ENCODE peak calls at places on chromosomes 16 and 17, in ten cellular contexts. U, Y, E, S, C, D, M, V, F and N are unnamed samples.

GRCh38 chr16:84700518-84701277 is 898 bp downstream of the USP10 start:
- DNase-seq in U (no peak), Y (no peak), E (no peak), S (no peak), C (no peak), D (no peak), M (no peak), V (peak; percentile 52), F (peak; percentile 13), N (peak; percentile 5)

GRCh38 chr17:66301864-66302741 is at the start of gene PRKCA:
- DNase-seq in U (peak; percentile 81), Y (peak; percentile 79), E (no peak), S (peak; percentile 88), C (peak; percentile 76), D (peak; percentile 85), M (no peak), V (peak; percentile 93), F (peak; percentile 73), N (no peak)

GRCh38 chr17:7839890-7840260 is 5.9 kb downstream of the KDM6B start:
- DNase-seq in U (no peak), Y (no peak), E (no peak), S (no peak), C (no peak), D (no peak), M (no peak), V (peak; percentile 47), F (peak; percentile 59), N (no peak)

GRCh38 chr16:7217797-7218196 is 114.8 kb upstream of the RBFOX1 start:
- DNase-seq in U (no peak), Y (no peak), E (no peak), S (no peak), C (no peak), D (no peak), M (no peak), V (no peak), F (no peak), N (no peak)

GRCh38 chr17:74134991-74135390 is 68.5 kb upstream of the RPL38 start:
- DNase-seq in U (no peak), Y (peak; percentile 18), E (no peak), S (no peak), C (no peak), D (no peak), M (no peak), V (no peak), F (no peak), N (no peak)

GRCh38 chr17:10875984-10876555 is 38.2 kb upstream of the PIRT start:
- DNase-seq in U (peak; percentile 32), Y (peak; percentile 84), E (no peak), S (peak; percentile 56), C (peak; percentile 53), D (peak; percentile 55), M (no peak), V (peak; percentile 69), F (peak; percentile 53), N (peak; percentile 16)

GRCh38 chr17:67063146-67063545 is 18.8 kb downstream of the CACNG1 start:
- DNase-seq in U (no peak), Y (peak; percentile 20), E (no peak), S (no peak), C (no peak), D (no peak), M (no peak), V (no peak), F (no peak), N (no peak)

GRCh38 chr16:81659249-81659648 is 119.8 kb upstream of the PLCG2 start:
- DNase-seq in U (no peak), Y (no peak), E (no peak), S (no peak), C (no peak), D (no peak), M (no peak), V (no peak), F (no peak), N (no peak)

GRCh38 chr16:88883117-88883895 is 16.8 kb upstream of the PABPN1L start:
- DNase-seq in U (no peak), Y (no peak), E (no peak), S (no peak), C (no peak), D (peak; percentile 84), M (no peak), V (no peak), F (no peak), N (no peak)

GRCh38 chr17:21289902-21290571 is 5.5 kb downstream of the MAP2K3 start:
- DNase-seq in U (peak; percentile 83), Y (no peak), E (no peak), S (no peak), C (peak; percentile 80), D (peak; percentile 94), M (no peak), V (no peak), F (no peak), N (no peak)

GRCh38 chr16:35249051-35249450 is 1789.6 kb downstream of the TP53TG3F start:
- DNase-seq in U (no peak), Y (no peak), E (no peak), S (no peak), C (no peak), D (no peak), M (no peak), V (no peak), F (no peak), N (no peak)

GRCh38 chr16:10877472-10877946 is 507 bp downstream of the CIITA start:
- DNase-seq in U (no peak), Y (no peak), E (no peak), S (no peak), C (no peak), D (no peak), M (no peak), V (no peak), F (no peak), N (no peak)

DNA sequence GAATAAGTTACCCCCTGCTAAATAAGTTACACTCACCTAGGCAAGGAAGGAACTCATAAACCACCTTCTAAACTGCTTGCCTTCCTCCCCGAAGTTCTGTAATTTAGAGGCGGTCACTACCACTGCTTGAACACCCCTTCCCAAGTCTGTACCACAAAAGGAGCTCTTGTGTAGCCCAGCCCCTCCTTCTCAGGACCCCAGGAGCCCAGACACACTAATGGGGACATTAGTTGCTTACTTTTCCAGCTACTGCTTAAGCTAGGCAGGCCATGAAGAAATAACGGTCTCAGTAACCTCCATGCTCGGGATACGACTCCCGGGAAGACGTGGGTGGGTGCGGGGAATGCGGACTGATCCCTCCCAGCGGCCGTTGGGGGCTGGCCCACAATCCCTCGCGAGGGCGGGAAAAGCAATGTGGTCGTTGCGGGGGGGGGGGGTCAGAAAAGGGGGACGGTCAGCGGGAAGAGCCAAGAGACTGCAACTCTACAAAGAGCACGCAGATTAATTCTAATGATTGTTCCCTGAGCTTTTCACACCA is at the start of gene TEX14:
- DNase-seq in U (peak; percentile 15), Y (peak; percentile 34), E (no peak), S (no peak), C (no peak), D (no peak), M (no peak), V (no peak), F (no peak), N (no peak)
- H3K27ac ChIP-seq in U (no peak within 1 kb of the TSS), Y (no peak within 1 kb of the TSS), E (peak within 1 kb of the TSS; percentile 80), S (peak within 1 kb of the TSS; percentile 77), C (peak within 1 kb of the TSS; percentile 81), D (peak within 1 kb of the TSS; percentile 81), M (peak within 1 kb of the TSS; percentile 4), V (peak within 1 kb of the TSS; percentile 94), F (peak within 1 kb of the TSS; percentile 65), N (peak within 1 kb of the TSS; percentile 88)

GRCh38 chr17:1487939-1488825 is 4.3 kb downstream of the MYO1C start:
- DNase-seq in U (peak; percentile 91), Y (peak; percentile 84), E (peak; percentile 89), S (peak; percentile 91), C (peak; percentile 87), D (peak; percentile 91), M (no peak), V (peak; percentile 97), F (peak; percentile 74), N (peak; percentile 29)

GRCh38 chr17:1490643-1491405 is 1.7 kb downstream of the MYO1C start:
- DNase-seq in U (peak; percentile 80), Y (peak; percentile 76), E (peak; percentile 64), S (peak; percentile 85), C (peak; percentile 69), D (peak; percentile 78), M (no peak), V (peak; percentile 83), F (peak; percentile 80), N (no peak)

GRCh38 chr17:1486802-1487695 is 5.4 kb downstream of the MYO1C start:
- DNase-seq in U (peak; percentile 77), Y (peak; percentile 89), E (peak; percentile 86), S (peak; percentile 91), C (peak; percentile 71), D (peak; percentile 86), M (no peak), V (peak; percentile 73), F (peak; percentile 81), N (no peak)

GRCh38 chr17:1491406-1492248 is 859 bp downstream of the MYO1C start:
- DNase-seq in U (peak; percentile 80), Y (no peak), E (no peak), S (peak; percentile 85), C (peak; percentile 70), D (peak; percentile 81), M (no peak), V (peak; percentile 88), F (peak; percentile 83), N (no peak)

GRCh38 chr17:1488826-1489275 is 3.6 kb downstream of the MYO1C start:
- DNase-seq in U (no peak), Y (no peak), E (no peak), S (no peak), C (no peak), D (no peak), M (no peak), V (no peak), F (no peak), N (no peak)
- H3K27ac ChIP-seq in U (peak overlapping the region; percentile 90), Y (no peak overlapping the region), E (peak overlapping the region; percentile 99), S (peak overlapping the region; percentile 95), C (peak overlapping the region; percentile 97), D (peak overlapping the region; percentile 91), M (no peak overlapping the region), V (peak overlapping the region; percentile 99), F (peak overlapping the region; percentile 97), N (peak overlapping the region; percentile 54)

GRCh38 chr16:16972831-16973230 is 497.9 kb downstream of the XYLT1 start:
- DNase-seq in U (no peak), Y (no peak), E (no peak), S (no peak), C (no peak), D (no peak), M (no peak), V (no peak), F (no peak), N (no peak)

GRCh38 chr16:16971042-16971441 is 499.7 kb downstream of the XYLT1 start:
- DNase-seq in U (no peak), Y (no peak), E (no peak), S (no peak), C (no peak), D (no peak), M (no peak), V (no peak), F (no peak), N (no peak)

GRCh38 chr16:16974192-16974591 is 496.6 kb downstream of the XYLT1 start:
- DNase-seq in U (no peak), Y (no peak), E (no peak), S (no peak), C (no peak), D (no peak), M (no peak), V (peak; percentile 28), F (no peak), N (no peak)

GRCh38 chr16:16973726-16974125 is 497.0 kb downstream of the XYLT1 start:
- DNase-seq in U (no peak), Y (no peak), E (no peak), S (no peak), C (no peak), D (no peak), M (no peak), V (no peak), F (no peak), N (no peak)
- H3K27ac ChIP-seq in U (no peak overlapping the region), Y (no peak overlapping the region), E (no peak overlapping the region), S (no peak overlapping the region), C (no peak overlapping the region), D (no peak overlapping the region), M (no peak overlapping the region), V (peak overlapping the region; percentile 55), F (no peak overlapping the region), N (no peak overlapping the region)

GRCh38 chr17:31128241-31128640 is 33.5 kb downstream of the NF1 start:
- DNase-seq in U (no peak), Y (no peak), E (no peak), S (no peak), C (no peak), D (no peak), M (no peak), V (no peak), F (no peak), N (no peak)
- H3K27ac ChIP-seq in U (no peak overlapping the region), Y (no peak overlapping the region), E (peak overlapping the region; percentile 73), S (no peak overlapping the region), C (no peak overlapping the region), D (no peak overlapping the region), M (no peak overlapping the region), V (no peak overlapping the region), F (no peak overlapping the region), N (no peak overlapping the region)